ENCODE peak calls at places on chromosome 3, in five cellular contexts. H is ecto neural progenitor cell; E is GM04504; Z is RPMI7951; B is activated effector memory CD4-positive, alpha-beta T cell treated with anti-CD3 and anti-CD28 coated beads, Interleukin-2, amount 50 U/mL, for 16 hours. U is an unnamed sample.

GRCh38 chr3:60636846-60637245 is 614.4 kb downstream of the FHIT start:
- DNase-seq in E (peak; percentile 36), H (no peak), Z (peak; percentile 17), B (no peak), U (peak; percentile 31)

GRCh38 chr3:183576487-183577107 is 21.1 kb upstream of the KLHL6 start:
- DNase-seq in B (no peak), Z (no peak), E (no peak), H (no peak), U (peak; percentile 24)

GRCh38 chr3:88203537-88204143 is 53.9 kb downstream of the C3orf38 start:
- DNase-seq in Z (peak; percentile 47), E (peak; percentile 28), H (peak; percentile 79), B (peak; percentile 76), U (peak; percentile 66)

GRCh38 chr3:150970665-150971327 is 1.7 kb downstream of the CLRN1 start:
- DNase-seq in H (no peak), E (peak; percentile 8), B (no peak), Z (peak; percentile 70), U (peak; percentile 74)

GRCh38 chr3:99474776-99475175 is 163.6 kb upstream of the COL8A1 start:
- DNase-seq in B (no peak), Z (no peak), E (no peak), H (no peak), U (no peak)

GRCh38 chr3:49465269-49466034 is 4.6 kb upstream of the DAG1 start:
- DNase-seq in Z (peak; percentile 77), H (peak; percentile 58), B (no peak), E (no peak), U (no peak)

GRCh38 chr3:46646700-46647099 is 34.4 kb downstream of the FAM240A start:
- DNase-seq in E (peak; percentile 67), Z (peak; percentile 84), B (no peak), H (no peak), U (peak; percentile 40)

GRCh38 chr3:127480196-127480933 is 110.2 kb downstream of the TPRA1 start:
- DNase-seq in B (peak; percentile 55), H (no peak), Z (no peak), E (no peak), U (no peak)

GRCh38 chr3:47420044-47420430 is 39.2 kb downstream of the PTPN23 start:
- DNase-seq in B (no peak), H (no peak), Z (no peak), E (no peak), U (no peak)

GRCh38 chr3:37248179-37248578 is 73.8 kb upstream of the LRRFIP2 start:
- DNase-seq in B (no peak), Z (no peak), H (no peak), E (no peak), U (no peak)

GRCh38 chr3:8369638-8370037 is 132.0 kb upstream of the LMCD1 start:
- DNase-seq in B (no peak), Z (no peak), H (no peak), E (no peak), U (no peak)

GRCh38 chr3:123272547-123272946 is 70.8 kb downstream of the SEC22A start:
- DNase-seq in E (no peak), Z (peak; percentile 64), H (no peak), B (no peak), U (peak; percentile 74)

GRCh38 chr3:196039359-196039758 is 42.5 kb downstream of the TFRC start:
- DNase-seq in E (no peak), B (no peak), H (no peak), Z (no peak), U (no peak)

GRCh38 chr3:151008699-151009098 is 36.2 kb upstream of the CLRN1 start:
- DNase-seq in Z (peak; percentile 43), E (peak; percentile 32), H (no peak), B (no peak), U (peak; percentile 18)

GRCh38 chr3:128775906-128776542 is 50.0 kb downstream of the RAB7A start:
- DNase-seq in B (no peak), E (no peak), Z (peak; percentile 43), H (no peak), U (peak; percentile 22)

GRCh38 chr3:194598771-194599557 is 34.3 kb downstream of the TMEM44 start:
- DNase-seq in H (no peak), E (peak; percentile 73), B (no peak), Z (peak; percentile 99), U (peak; percentile 98)

GRCh38 chr3:72665701-72666443 is 182.4 kb downstream of the SHQ1 start:
- DNase-seq in Z (peak; percentile 50), H (peak; percentile 55), E (no peak), B (peak; percentile 79), U (peak; percentile 55)

U was measured in A172.